ENCODE peak calls at places on chromosomes 4 and X, in nine cellular contexts. R is spleen, S is suprapubic skin, T is left lung, I is heart left ventricle, P is astrocyte of the spinal cord, A is astrocyte of the cerebellum, H is NB4, W is astrocyte. Y is an unnamed sample.

GRCh38 chrX:44400588-44400987 is 57.1 kb upstream of the EFHC2 start:
- DNase-seq in R (no peak), S (no peak), T (no peak), I (no peak), P (peak), A (peak), H (peak), W (peak), Y (peak)

GRCh38 chr4:185104733-185105132 is 38.3 kb upstream of the SLC25A4 start:
- DNase-seq in R (no peak), S (no peak), T (no peak), I (no peak), P (no peak), A (no peak), H (no peak), W (no peak), Y (no peak)

GRCh38 chr4:133062851-133063250 is 86.2 kb upstream of the PCDH10 start:
- DNase-seq in R (no peak), S (no peak), T (no peak), I (no peak), P (peak), A (no peak), H (no peak), W (peak), Y (no peak)

GRCh38 chrX:117510453-117510852 is 606.2 kb downstream of the KLHL13 start:
- DNase-seq in R (no peak), S (no peak), T (no peak), I (no peak), P (no peak), A (no peak), H (peak), W (no peak), Y (no peak)

GRCh38 chr4:1050486-1051213 is 39.2 kb downstream of the FGFRL1 start:
- DNase-seq in R (peak), S (peak), T (peak), I (no peak), P (no peak), A (no peak), H (no peak), W (no peak), Y (no peak)

GRCh38 chrX:95382799-95383198 is 1301.8 kb upstream of the DIAPH2 start:
- DNase-seq in R (no peak), S (no peak), T (no peak), I (no peak), P (no peak), A (no peak), H (no peak), W (no peak), Y (no peak)

GRCh38 chr4:166257891-166258290 is 384.9 kb downstream of the TLL1 start:
- DNase-seq in R (no peak), S (no peak), T (no peak), I (no peak), P (no peak), A (no peak), H (no peak), W (no peak), Y (no peak)

GRCh38 chr4:3291969-3292570 is 751 bp upstream of the RGS12 start:
- DNase-seq in R (peak), S (peak), T (peak), I (peak), P (peak), A (no peak), H (peak), W (peak), Y (no peak)

GRCh38 chr4:126405369-126405982 is 1090.7 kb downstream of the FAT4 start:
- DNase-seq in R (no peak), S (no peak), T (no peak), I (no peak), P (peak), A (peak), H (peak), W (peak), Y (no peak)

GRCh38 chrX:1274786-1275185 is 6.2 kb downstream of the CSF2RA start:
- DNase-seq in R (peak), S (no peak), T (no peak), I (no peak), P (no peak), A (no peak), H (no peak), W (no peak), Y (no peak)

GRCh38 chrX:57156397-57157049 is 19.3 kb upstream of the SPIN2A start:
- DNase-seq in R (no peak), S (no peak), T (no peak), I (no peak), P (peak), A (no peak), H (peak), W (peak), Y (no peak)
- TF ChIP-seq CTCF in R (no peak), S (no peak), T (peak), I (peak), P (peak), A (no peak), H (peak), W (peak), Y (peak)

GRCh38 chr4:61666248-61666647 is 466.1 kb downstream of the ADGRL3 start:
- DNase-seq in R (no peak), S (no peak), T (no peak), I (no peak), P (no peak), A (peak), H (no peak), W (peak), Y (peak)

GRCh38 chr4:61657016-61657415 is 456.9 kb downstream of the ADGRL3 start:
- DNase-seq in R (no peak), S (no peak), T (no peak), I (no peak), P (no peak), A (no peak), H (no peak), W (no peak), Y (no peak)

GRCh38 chr4:61663310-61663709 is 463.2 kb downstream of the ADGRL3 start:
- DNase-seq in R (no peak), S (no peak), T (peak), I (no peak), P (no peak), A (no peak), H (no peak), W (no peak), Y (no peak)

GRCh38 chr4:61661960-61662359 is 461.8 kb downstream of the ADGRL3 start:
- DNase-seq in R (no peak), S (no peak), T (peak), I (no peak), P (no peak), A (no peak), H (no peak), W (no peak), Y (no peak)

GRCh38 chr4:61662362-61662761 is 462.2 kb downstream of the ADGRL3 start:
- DNase-seq in R (no peak), S (no peak), T (peak), I (no peak), P (no peak), A (no peak), H (no peak), W (no peak), Y (no peak)
- H3K4me3 ChIP-seq in R (no peak), S (no peak), T (no peak), I (no peak), P (no peak), A (no peak), H (no peak), W (no peak), Y (no peak)

DNA sequence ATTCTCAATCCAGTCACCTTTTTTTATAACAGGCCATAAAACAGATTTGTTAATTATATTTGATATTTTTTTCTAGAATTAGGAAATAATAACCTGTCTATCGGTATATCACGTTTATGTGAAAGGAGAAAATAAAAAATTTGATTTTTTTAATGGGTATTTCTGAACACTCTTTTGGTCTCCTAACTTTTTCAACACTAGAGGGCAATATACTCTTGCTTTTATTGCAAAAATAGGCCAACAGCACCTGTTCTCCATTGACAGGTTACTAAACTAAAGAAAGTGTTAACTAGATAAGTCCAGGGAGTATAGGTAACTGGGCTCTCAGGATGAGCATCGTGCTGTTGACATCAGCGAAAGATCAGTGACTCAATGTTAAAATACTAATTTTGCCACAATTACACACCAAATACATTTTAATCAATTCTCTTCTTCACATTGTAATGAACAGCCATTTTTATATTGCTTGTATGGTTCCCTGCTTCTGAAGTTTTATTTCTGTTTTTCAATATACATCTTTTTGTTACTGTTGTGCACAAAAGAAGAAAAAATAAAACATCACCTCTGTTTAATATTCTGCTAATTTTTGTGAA is 22.8 kb downstream of the NDST4 start:
- DNase-seq in R (no peak), S (no peak), T (no peak), I (no peak), P (peak), A (peak), H (peak), W (no peak), Y (no peak)
- TF ChIP-seq CTCF in R (peak), S (no peak), T (peak), I (peak), P (peak), A (peak), H (peak), W (peak), Y (peak)

GRCh38 chr4:139975830-139976272 is 178.1 kb downstream of the MAML3 start:
- DNase-seq in R (no peak), S (no peak), T (no peak), I (no peak), P (peak), A (no peak), H (peak), W (no peak), Y (no peak)
- H3K4me3 ChIP-seq in R (no peak), S (no peak), T (no peak), I (no peak), P (no peak), A (no peak), H (no peak), W (no peak), Y (no peak)

DNA sequence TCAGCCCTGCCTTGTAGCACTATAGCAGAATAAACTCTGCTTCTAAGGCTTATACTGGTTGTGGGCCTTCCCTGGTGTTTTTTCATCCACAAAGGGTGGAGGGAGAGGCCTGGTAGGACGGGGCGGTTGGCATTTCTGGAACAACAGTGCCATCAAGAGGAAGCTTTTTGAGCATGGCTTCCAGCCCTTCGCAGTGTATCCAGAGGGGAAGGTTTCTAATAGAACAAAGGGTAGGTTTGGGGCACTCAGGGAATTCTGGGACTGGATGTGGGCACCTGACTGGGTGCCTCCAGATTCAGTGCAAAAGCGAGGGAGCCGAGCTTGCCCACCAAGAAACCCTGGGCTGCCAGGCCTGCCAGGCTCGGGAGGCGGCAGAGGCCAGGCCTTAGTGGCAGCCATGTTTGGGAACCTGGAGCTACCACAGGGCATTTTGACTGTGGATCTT is 229.6 kb upstream of the AGTR2 start:
- DNase-seq in R (no peak), S (no peak), T (no peak), I (peak), P (peak), A (no peak), H (peak), W (no peak), Y (no peak)
- TF ChIP-seq CTCF in R (no peak), S (peak), T (peak), I (peak), P (peak), A (no peak), H (peak), W (no peak), Y (peak)

DNA sequence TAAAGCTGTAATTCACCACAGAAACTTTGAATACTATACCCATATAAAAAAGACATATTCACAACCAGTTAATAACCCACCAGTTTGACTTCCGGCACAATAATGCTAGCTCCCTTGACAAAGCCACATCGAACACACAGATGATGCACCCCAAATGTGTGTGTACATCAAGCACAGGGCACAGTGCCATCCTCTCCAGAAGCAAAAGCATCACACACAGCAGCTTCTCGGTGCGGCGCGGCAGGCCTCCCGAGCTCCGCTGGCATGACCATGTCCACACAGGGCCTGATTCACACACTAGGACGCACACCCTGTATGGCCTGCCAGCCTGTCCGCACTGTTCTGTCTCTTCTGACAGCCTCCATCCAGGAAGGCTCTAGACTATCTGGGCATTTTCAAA is 88.0 kb downstream of the LEF1 start:
- DNase-seq in R (no peak), S (no peak), T (no peak), I (no peak), P (no peak), A (no peak), H (no peak), W (no peak), Y (no peak)
- H3K4me3 ChIP-seq in R (no peak), S (no peak), T (no peak), I (no peak), P (no peak), A (no peak), H (no peak), W (no peak), Y (no peak)